ENCODE peak calls at places on chromosomes 13 and 19, in five cellular contexts. W is upper lobe of left lung, D is SK-N-SH, B is SK-N-MC, Q is K562. M is an unnamed sample.

GRCh38 chr19:2627319-2627829 is 75.1 kb downstream of the GNG7 start:
- DNase-seq in W (peak), D (no peak), B (no peak), Q (no peak), M (peak)

GRCh38 chr19:5095568-5095850 is 126.6 kb downstream of the KDM4B start:
- DNase-seq in W (peak), D (no peak), B (no peak), Q (no peak), M (no peak)

GRCh38 chr19:46976845-46977320 is 42.8 kb upstream of the NPAS1 start:
- DNase-seq in W (no peak), D (peak), B (no peak), Q (peak), M (no peak)

GRCh38 chr19:33876619-33877018 is 79.9 kb downstream of the KCTD15 start:
- DNase-seq in W (no peak), D (no peak), B (no peak), Q (no peak), M (peak)

GRCh38 chr13:40665061-40665753 is 1.2 kb downstream of the FOXO1 start:
- DNase-seq in W (peak), D (peak), B (no peak), Q (peak), M (no peak)

GRCh38 chr13:36919206-36919832 is 719 bp downstream of the SMAD9 start:
- DNase-seq in W (peak), D (peak), B (no peak), Q (no peak), M (no peak)

GRCh38 chr19:10009269-10009665 is 1.0 kb downstream of the COL5A3 start:
- DNase-seq in W (peak), D (peak), B (peak), Q (peak), M (peak)

GRCh38 chr19:3852614-3853254 is 16.1 kb downstream of the ZFR2 start:
- DNase-seq in W (no peak), D (no peak), B (no peak), Q (peak), M (no peak)

GRCh38 chr19:48554385-48555091 is 2.6 kb downstream of the SULT2B1 start:
- DNase-seq in W (no peak), D (no peak), B (no peak), Q (no peak), M (no peak)

GRCh38 chr19:30302076-30302475 is 70.1 kb upstream of the ZNF536 start:
- DNase-seq in W (no peak), D (no peak), B (no peak), Q (no peak), M (no peak)

GRCh38 chr19:53132231-53132991 is at the start of gene ZNF415:
- DNase-seq in W (peak), D (peak), B (no peak), Q (no peak), M (no peak)

GRCh38 chr19:39307233-39307821 is 11.1 kb downstream of the IFNL1 start:
- DNase-seq in W (peak), D (no peak), B (no peak), Q (no peak), M (no peak)

GRCh38 chr13:27043013-27043412 is 128.6 kb downstream of the USP12 start:
- DNase-seq in W (no peak), D (peak), B (peak), Q (no peak), M (no peak)

GRCh38 chr13:37127706-37128241 is 22.3 kb upstream of the CSNK1A1L start:
- DNase-seq in W (no peak), D (no peak), B (no peak), Q (no peak), M (no peak)

GRCh38 chr19:52734340-52734892 is 428 bp downstream of the ZNF611 start:
- DNase-seq in W (peak), D (peak), B (no peak), Q (peak), M (no peak)

GRCh38 chr19:46159418-46159817 is 11.4 kb downstream of the IGFL2 start:
- DNase-seq in W (no peak), D (no peak), B (no peak), Q (no peak), M (peak)

GRCh38 chr19:56071151-56071550 is 49.9 kb downstream of the ZNF787 start:
- DNase-seq in W (no peak), D (peak), B (no peak), Q (peak), M (no peak)

GRCh38 chr13:108266316-108266936 is 3.1 kb upstream of the TNFSF13B start:
- DNase-seq in W (no peak), D (peak), B (peak), Q (no peak), M (no peak)

GRCh38 chr13:97810152-97810551 is 143.3 kb upstream of the IPO5 start:
- DNase-seq in W (no peak), D (peak), B (no peak), Q (no peak), M (no peak)

GRCh38 chr13:110582421-110582954 is 21.0 kb upstream of the RAB20 start:
- DNase-seq in W (no peak), D (no peak), B (no peak), Q (no peak), M (no peak)

GRCh38 chr13:66537417-66537816 is 692.7 kb downstream of the PCDH9 start:
- DNase-seq in W (no peak), D (no peak), B (no peak), Q (no peak), M (no peak)

GRCh38 chr13:94479559-94480095 is at the start of gene DCT:
- DNase-seq in W (no peak), D (no peak), B (no peak), Q (no peak), M (no peak)

GRCh38 chr19:9956956-9957355 is 20.6 kb upstream of the OLFM2 start:
- DNase-seq in W (no peak), D (no peak), B (no peak), Q (no peak), M (no peak)

GRCh38 chr19:13806728-13807127 is 11.5 kb downstream of the ZSWIM4 start:
- DNase-seq in W (no peak), D (no peak), B (no peak), Q (no peak), M (no peak)

GRCh38 chr19:13804830-13805683 is 9.8 kb downstream of the ZSWIM4 start:
- DNase-seq in W (peak), D (peak), B (no peak), Q (no peak), M (no peak)

GRCh38 chr19:13799669-13800068 is 4.4 kb downstream of the ZSWIM4 start:
- DNase-seq in W (peak), D (no peak), B (no peak), Q (no peak), M (no peak)

GRCh38 chr19:13807421-13808021 is 12.3 kb downstream of the ZSWIM4 start:
- DNase-seq in W (no peak), D (no peak), B (no peak), Q (no peak), M (no peak)

GRCh38 chr19:13803038-13803437 is 7.8 kb downstream of the ZSWIM4 start:
- DNase-seq in W (no peak), D (no peak), B (no peak), Q (no peak), M (no peak)
- TF ChIP-seq POLR2AphosphoS5 in W (no peak), D (no peak), B (no peak), Q (no peak), M (no peak)

DNA sequence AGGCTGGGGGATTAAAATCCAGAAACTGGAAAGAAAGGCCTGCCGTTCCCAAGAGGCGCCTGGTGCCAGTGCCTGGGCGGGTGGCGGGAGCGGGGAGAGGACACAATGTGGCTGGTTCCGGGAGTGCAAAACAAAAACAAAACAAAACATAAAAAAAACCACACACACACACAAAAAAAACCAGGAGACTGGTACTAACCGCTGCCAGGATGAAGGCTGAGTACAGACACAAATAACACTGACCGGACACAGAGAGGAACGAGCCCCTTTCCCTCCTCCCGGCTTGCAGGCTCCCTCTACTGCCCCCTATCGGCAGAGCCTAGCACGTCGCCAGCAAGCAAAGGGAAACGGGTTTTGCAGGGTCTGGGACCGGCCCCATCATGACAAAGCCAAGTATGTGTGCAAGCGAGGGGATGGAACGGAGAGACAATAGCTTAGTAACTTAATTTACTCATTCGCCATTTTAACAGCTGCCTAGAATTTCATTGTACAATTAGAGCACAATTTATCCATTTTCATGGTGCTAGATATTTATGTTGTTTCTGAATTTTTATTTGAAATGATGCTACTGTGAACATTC is 17.9 kb upstream of the ZDHHC20 start:
- DNase-seq in W (peak), D (peak), B (no peak), Q (peak), M (no peak)
- TF ChIP-seq POLR2AphosphoS5 in W (no peak), D (no peak), B (no peak), Q (no peak), M (no peak)

DNA sequence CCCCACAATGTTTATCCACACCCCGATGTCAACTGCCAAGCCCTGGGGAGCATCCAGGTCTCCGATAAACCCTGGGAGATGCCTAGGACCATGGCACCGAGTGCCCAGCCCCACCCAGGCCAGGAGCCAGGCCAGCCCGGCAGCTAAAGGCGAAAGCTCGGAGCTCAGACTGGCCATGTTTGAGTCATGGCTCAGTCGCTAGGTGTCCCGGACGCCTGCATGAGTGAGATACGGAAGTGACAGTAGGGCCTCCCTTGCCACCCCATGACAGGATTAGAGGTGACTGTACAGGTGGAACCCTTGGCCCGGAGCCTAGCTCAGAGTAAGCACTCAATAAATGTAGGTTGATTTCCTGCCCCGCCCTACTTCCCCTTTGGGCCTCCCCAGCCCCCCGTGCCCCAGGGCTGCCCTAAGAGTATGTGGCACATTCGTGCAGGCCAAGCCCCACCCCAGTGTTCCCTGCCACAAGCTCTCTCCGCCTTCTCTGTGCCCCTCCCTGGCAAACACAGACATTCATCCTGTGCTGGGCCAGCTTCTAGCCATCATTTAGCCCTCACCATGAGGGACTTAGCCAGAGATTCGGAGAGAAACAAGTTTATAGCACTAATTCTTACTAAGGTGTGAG is 5.8 kb upstream of the TPM4 start:
- DNase-seq in W (peak), D (no peak), B (no peak), Q (peak), M (no peak)
- TF ChIP-seq POLR2AphosphoS5 in W (peak), D (no peak), B (no peak), Q (no peak), M (peak)

GRCh38 chr13:33016414-33017409 is at the start of gene KL:
- DNase-seq in W (peak), D (peak), B (no peak), Q (no peak), M (no peak)
- TF ChIP-seq POLR2AphosphoS5 in W (no peak), D (no peak), B (no peak), Q (no peak), M (no peak)

GRCh38 chr13:32113564-32113963 is 82.0 kb downstream of the FRY start:
- DNase-seq in W (no peak), D (no peak), B (no peak), Q (no peak), M (no peak)

GRCh38 chr13:32116210-32116609 is 84.6 kb downstream of the FRY start:
- DNase-seq in W (no peak), D (no peak), B (no peak), Q (no peak), M (no peak)

GRCh38 chr13:32115069-32115468 is 83.5 kb downstream of the FRY start:
- DNase-seq in W (no peak), D (no peak), B (no peak), Q (no peak), M (no peak)

GRCh38 chr13:32121316-32121715 is 89.7 kb downstream of the FRY start:
- DNase-seq in W (no peak), D (no peak), B (no peak), Q (no peak), M (no peak)

GRCh38 chr13:32117696-32118095 is 86.1 kb downstream of the FRY start:
- DNase-seq in W (no peak), D (no peak), B (no peak), Q (no peak), M (no peak)
- TF ChIP-seq POLR2AphosphoS5 in W (no peak), D (no peak), B (no peak), Q (no peak), M (peak)

GRCh38 chr19:16654151-16654550 is 5.8 kb downstream of the SMIM7 start:
- DNase-seq in W (no peak), D (peak), B (no peak), Q (peak), M (no peak)
- TF ChIP-seq POLR2AphosphoS5 in W (no peak), D (no peak), B (no peak), Q (no peak), M (no peak)

GRCh38 chr13:51793570-51794273 is 10.2 kb downstream of the DHRS12 start:
- DNase-seq in W (no peak), D (no peak), B (no peak), Q (peak), M (no peak)
- TF ChIP-seq POLR2AphosphoS5 in W (no peak), D (no peak), B (no peak), Q (no peak), M (no peak)

M was measured in esophagus muscularis mucosa.